ENCODE peak calls at places on chromosome 14, in six cellular contexts. V, L, H, Q, A and G are unnamed samples.

GRCh38 chr14:43898709-43899108 is 608.4 kb downstream of the FSCB start:
- DNase-seq in Q (no peak), H (peak; percentile 16), A (no peak), L (no peak), V (peak; percentile 0), G (no peak)

GRCh38 chr14:69270097-69270496 is 10.1 kb downstream of the GALNT16 start:
- DNase-seq in A (no peak), V (no peak), H (no peak), Q (no peak), L (no peak), G (no peak)

GRCh38 chr14:38143170-38143569 is 64.5 kb upstream of the SSTR1 start:
- DNase-seq in L (no peak), V (no peak), A (no peak), H (no peak), Q (no peak), G (no peak)

GRCh38 chr14:102262894-102263462 is 42.0 kb downstream of the MOK start:
- DNase-seq in L (no peak), V (peak; percentile 54), A (no peak), H (peak; percentile 95), Q (no peak), G (no peak)

GRCh38 chr14:45089813-45090212 is 5.9 kb downstream of the PRPF39 start:
- DNase-seq in H (no peak), Q (no peak), V (no peak), L (no peak), A (no peak), G (no peak)

GRCh38 chr14:58638231-58639205 is 756 bp downstream of the DACT1 start:
- DNase-seq in Q (no peak), H (no peak), A (peak; percentile 15), V (peak; percentile 10), L (peak; percentile 30), G (no peak)

GRCh38 chr14:91885837-91886236 is 18.5 kb upstream of the TC2N start:
- DNase-seq in L (no peak), A (no peak), H (no peak), Q (no peak), V (no peak), G (no peak)

GRCh38 chr14:55107766-55108554 is 21.1 kb upstream of the LGALS3 start:
- DNase-seq in A (peak; percentile 82), L (peak; percentile 94), V (peak; percentile 82), Q (no peak), H (peak; percentile 83), G (peak; percentile 80)

GRCh38 chr14:103522649-103523582 is at the start of gene CKB:
- DNase-seq in Q (no peak), L (peak; percentile 75), A (peak; percentile 83), H (no peak), V (peak; percentile 72), G (peak; percentile 79)

GRCh38 chr14:103143535-103143934 is 20.3 kb downstream of the TNFAIP2 start:
- DNase-seq in V (peak; percentile 63), Q (no peak), H (no peak), L (no peak), A (no peak), G (no peak)

GRCh38 chr14:61474021-61474420 is 152.6 kb downstream of the PRKCH start:
- DNase-seq in A (no peak), H (no peak), V (no peak), Q (no peak), L (no peak), G (no peak)
- TF ChIP-seq EP300 in A (no peak), H (no peak), V (no peak), Q (no peak), L (no peak), G (no peak)

GRCh38 chr14:29913550-29913949 is 14.1 kb downstream of the PRKD1 start:
- DNase-seq in V (no peak), H (no peak), A (no peak), L (no peak), Q (no peak), G (no peak)
- TF ChIP-seq EP300 in V (no peak), H (no peak), A (no peak), L (no peak), Q (no peak), G (no peak)

GRCh38 chr14:21103710-21104447 is 3.0 kb downstream of the TMEM253 start:
- DNase-seq in A (peak; percentile 97), Q (peak; percentile 76), H (peak; percentile 98), L (peak; percentile 96), V (peak; percentile 98), G (peak; percentile 96)
- TF ChIP-seq EP300 in A (no peak), Q (no peak), H (peak; percentile 62), L (no peak), V (peak; percentile 15), G (no peak)

GRCh38 chr14:85250369-85250768 is 279.6 kb upstream of the FLRT2 start:
- DNase-seq in V (no peak), H (no peak), A (no peak), Q (no peak), L (no peak), G (no peak)
- TF ChIP-seq EP300 in V (no peak), H (no peak), A (no peak), Q (no peak), L (no peak), G (no peak)

GRCh38 chr14:105480807-105481801 is 5.6 kb upstream of the CRIP1 start:
- DNase-seq in L (peak; percentile 81), V (peak; percentile 95), H (peak; percentile 67), A (peak; percentile 92), Q (no peak), G (peak; percentile 91)
- TF ChIP-seq EP300 in L (no peak), V (no peak), H (no peak), A (no peak), Q (no peak), G (no peak)

GRCh38 chr14:22370084-22370847 is 218.8 kb downstream of the DAD1 start:
- DNase-seq in L (no peak), A (no peak), V (no peak), H (no peak), Q (no peak), G (peak; percentile 79)
- TF ChIP-seq EP300 in L (no peak), A (no peak), V (no peak), H (no peak), Q (no peak), G (no peak)

DNA sequence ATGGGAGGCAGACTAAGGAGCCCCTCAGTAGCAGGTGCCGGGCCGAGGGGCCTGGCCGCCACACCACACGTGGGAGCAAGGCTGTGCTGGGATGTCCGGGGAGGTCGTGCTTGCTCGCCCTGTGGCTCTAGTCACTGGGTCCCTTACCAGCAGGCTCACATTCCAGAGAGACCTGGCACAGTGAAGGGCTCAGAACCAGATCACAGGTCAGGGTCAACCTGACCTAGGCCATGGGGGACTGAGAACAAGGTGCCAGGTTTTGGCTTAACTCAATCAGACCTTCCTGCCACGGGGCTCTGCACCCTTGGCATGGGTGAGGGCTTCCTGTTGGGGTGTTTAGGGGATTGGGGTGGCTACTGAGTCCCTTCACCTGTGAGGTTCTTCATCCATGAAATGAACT is 22.3 kb downstream of the DEGS2 start:
- DNase-seq in V (no peak), Q (no peak), A (no peak), L (no peak), H (no peak), G (no peak)
- TF ChIP-seq EP300 in V (no peak), Q (no peak), A (no peak), L (no peak), H (no peak), G (no peak)

DNA sequence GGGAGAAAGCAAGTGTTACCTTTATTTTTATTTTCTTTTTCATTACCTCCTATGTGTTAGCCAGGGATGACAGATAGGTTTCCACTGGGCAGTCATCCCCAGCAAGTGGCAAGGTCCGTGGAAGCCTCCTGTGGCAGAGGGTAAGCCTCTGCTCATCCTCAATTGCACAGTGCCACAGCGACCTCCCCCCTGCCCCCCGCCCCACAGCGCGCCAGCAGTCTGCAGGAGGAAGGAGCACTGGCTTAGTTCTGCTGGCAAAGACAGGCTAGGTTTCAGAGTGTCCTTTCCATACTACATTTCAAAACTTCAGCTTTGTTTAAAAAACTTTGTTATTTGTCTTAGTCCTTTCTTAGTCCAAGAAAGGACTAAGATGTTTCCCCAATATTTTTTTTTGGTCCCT is 194.7 kb downstream of the EXOC5 start:
- DNase-seq in H (no peak), L (no peak), A (no peak), Q (no peak), V (no peak), G (no peak)
- TF ChIP-seq EP300 in H (no peak), L (no peak), A (no peak), Q (no peak), V (no peak), G (no peak)

GRCh38 chr14:81386379-81386778 is 13.7 kb downstream of the STON2 start:
- DNase-seq in Q (no peak), V (no peak), H (no peak), A (no peak), L (no peak), G (no peak)

GRCh38 chr14:81385824-81386223 is 14.3 kb downstream of the STON2 start:
- DNase-seq in V (no peak), Q (no peak), A (no peak), H (no peak), L (no peak), G (no peak)

GRCh38 chr14:81388236-81388801 is 11.8 kb downstream of the STON2 start:
- DNase-seq in A (no peak), L (no peak), H (no peak), Q (no peak), V (no peak), G (no peak)

GRCh38 chr14:81382517-81383225 is 17.5 kb downstream of the STON2 start:
- DNase-seq in H (no peak), V (no peak), Q (no peak), L (no peak), A (no peak), G (no peak)

DNA sequence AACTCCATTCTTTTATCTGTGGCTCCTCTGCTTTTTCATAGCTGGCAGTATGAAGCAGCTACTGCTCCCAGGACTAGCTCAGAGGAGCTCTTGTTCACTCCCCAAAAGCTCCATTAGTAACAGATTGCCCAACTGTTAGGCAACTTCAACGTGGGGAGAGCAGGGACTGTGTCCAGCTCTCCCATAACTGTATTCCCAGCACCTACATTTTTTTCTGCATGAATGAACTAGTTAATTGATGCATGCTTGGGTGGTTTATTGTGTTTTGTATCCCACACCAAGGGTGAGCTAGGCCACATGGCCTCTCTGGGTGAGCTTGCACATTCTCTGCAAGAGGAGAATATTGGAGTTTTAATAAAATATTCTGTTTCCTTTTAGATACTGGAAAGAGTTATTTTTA is 15.2 kb downstream of the STON2 start:
- DNase-seq in H (peak; percentile 10), A (no peak), V (no peak), L (no peak), Q (no peak), G (no peak)
- TF ChIP-seq EP300 in H (no peak), A (no peak), V (no peak), L (no peak), Q (no peak), G (no peak)